ENCODE peak calls at places on chromosomes 6 and 20, in nine cellular contexts. S is A549; C is nephron progenitor cell; L is fibroblast of lung; B is mucosa of descending colon; Q is progenitor cell of endocrine pancreas; Y is HFF-Myc; N is CD8-positive, alpha-beta T cell; Z is AG10803. U is an unnamed sample.

GRCh38 chr6:135243871-135244796 is 63.0 kb downstream of the MYB start:
- DNase-seq in C (no peak), S (no peak), N (no peak), B (no peak), L (no peak), Z (no peak), Y (no peak), Q (no peak), U (no peak)

GRCh38 chr6:90676516-90676915 is 89.6 kb upstream of the MAP3K7 start:
- DNase-seq in Q (no peak), N (no peak), S (no peak), B (no peak), Y (no peak), C (no peak), Z (no peak), L (no peak), U (no peak)

GRCh38 chr6:31304683-31305082 is 32.8 kb upstream of the HLA-C start:
- DNase-seq in L (no peak), S (no peak), Z (no peak), N (no peak), C (no peak), Q (no peak), B (no peak), Y (no peak), U (no peak)

GRCh38 chr6:107083047-107083768 is 32.1 kb downstream of the BEND3 start:
- DNase-seq in L (no peak), S (no peak), B (no peak), Z (no peak), Q (no peak), N (no peak), C (no peak), Y (no peak), U (no peak)

GRCh38 chr6:50147371-50147770 is 97.6 kb upstream of the DEFB112 start:
- DNase-seq in S (no peak), L (peak; percentile 51), Y (no peak), B (no peak), C (no peak), Q (no peak), N (no peak), Z (no peak), U (no peak)

GRCh38 chr6:166483026-166483425 is 100.3 kb upstream of the MPC1 start:
- DNase-seq in S (no peak), L (no peak), Z (no peak), N (no peak), B (peak; percentile 9), Y (no peak), Q (no peak), C (no peak), U (no peak)

GRCh38 chr6:97215157-97215769 is 67.8 kb downstream of the MMS22L start:
- DNase-seq in Q (peak; percentile 10), N (no peak), Y (peak; percentile 41), C (peak; percentile 24), Z (peak; percentile 78), B (no peak), L (peak; percentile 77), S (peak; percentile 0), U (peak; percentile 69)

GRCh38 chr6:86192123-86192522 is 549.4 kb upstream of the SYNCRIP start:
- DNase-seq in C (no peak), Y (no peak), B (no peak), S (no peak), N (no peak), L (peak; percentile 0), Q (no peak), Z (peak; percentile 2), U (peak; percentile 1)

GRCh38 chr6:16770701-16771569 is 9.7 kb upstream of the ATXN1 start:
- DNase-seq in Y (peak; percentile 88), C (peak; percentile 76), N (peak; percentile 78), S (peak; percentile 66), B (peak; percentile 87), Z (peak; percentile 85), L (peak; percentile 83), Q (peak; percentile 59), U (peak; percentile 74)

GRCh38 chr6:150406948-150407347 is 38.1 kb downstream of the IYD start:
- DNase-seq in Y (no peak), B (no peak), N (no peak), L (no peak), S (no peak), Q (no peak), Z (no peak), C (no peak), U (no peak)

GRCh38 chr6:136089885-136090284 is 160.2 kb downstream of the MTFR2 start:
- DNase-seq in C (no peak), Y (no peak), N (no peak), Z (no peak), B (no peak), Q (no peak), S (no peak), L (no peak), U (peak; percentile 48)

GRCh38 chr20:39283464-39283863 is 321.3 kb downstream of the DHX35 start:
- DNase-seq in N (no peak), L (no peak), S (no peak), Y (no peak), Q (no peak), C (no peak), B (no peak), Z (no peak), U (no peak)
- TF ChIP-seq CTCF in N (no peak), L (no peak), S (no peak), Y (no peak), Q (no peak), C (no peak), B (no peak), Z (no peak), U (no peak)

DNA sequence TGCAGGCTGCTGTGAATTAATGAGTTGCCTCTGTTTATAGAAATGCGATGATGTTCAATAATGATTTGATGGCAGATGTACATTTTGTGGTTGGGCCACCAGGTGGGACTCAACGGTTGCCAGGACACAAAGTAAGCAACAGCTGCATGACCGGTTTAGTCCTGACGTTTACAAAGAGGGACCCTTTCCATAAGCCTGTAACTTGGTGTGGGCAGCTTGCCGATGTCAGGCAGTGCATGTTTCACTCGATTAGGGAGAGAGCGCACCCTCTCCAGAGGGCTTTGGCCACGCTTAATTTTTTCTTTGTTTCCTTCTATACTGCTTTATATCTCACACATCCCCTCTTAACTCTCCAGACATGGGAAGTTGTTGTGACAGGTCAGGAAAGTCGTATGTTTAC is 1.4 kb downstream of the BTBD3 start:
- DNase-seq in Q (no peak), N (no peak), Z (no peak), C (no peak), B (no peak), Y (peak; percentile 25), S (no peak), L (peak; percentile 61), U (no peak)
- TF ChIP-seq CTCF in Q (peak; percentile 32), N (no peak), Z (no peak), C (no peak), B (no peak), Y (no peak), S (no peak), L (no peak), U (no peak)

GRCh38 chr6:109695468-109695867 is 4.4 kb downstream of the FIG4 start:
- DNase-seq in L (peak; percentile 15), S (no peak), Y (no peak), Z (no peak), B (no peak), N (no peak), C (no peak), Q (no peak), U (no peak)
- TF ChIP-seq CTCF in L (no peak), S (no peak), Y (no peak), Z (no peak), B (no peak), N (no peak), C (no peak), Q (peak; percentile 24), U (no peak)

GRCh38 chr6:131231886-131232285 is 96.6 kb downstream of the AKAP7 start:
- DNase-seq in Z (no peak), N (no peak), C (no peak), Y (no peak), B (no peak), L (no peak), Q (no peak), S (no peak), U (no peak)
- TF ChIP-seq CTCF in Z (no peak), N (no peak), C (no peak), Y (no peak), B (no peak), L (no peak), Q (no peak), S (no peak), U (no peak)

DNA sequence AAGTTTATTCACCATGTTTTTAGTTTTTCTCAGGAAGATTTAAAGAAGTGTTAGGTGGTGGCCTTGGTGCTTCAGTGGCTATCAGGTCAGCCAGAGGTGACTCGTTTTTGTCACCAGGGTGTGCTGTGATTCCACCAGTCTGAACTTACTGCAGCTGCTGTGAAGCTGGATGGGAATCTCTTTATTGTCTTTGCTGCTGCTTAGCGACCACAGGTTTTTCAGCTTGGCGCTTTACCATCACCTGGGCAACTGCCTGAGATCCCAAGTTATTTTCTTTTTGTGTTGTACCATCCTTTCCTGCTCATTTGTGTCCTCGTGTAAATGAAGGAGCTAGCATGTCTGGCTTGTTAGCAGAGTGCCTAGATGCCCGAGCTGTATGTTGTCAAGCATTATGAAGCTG is 146.9 kb downstream of the MACROD2 start:
- DNase-seq in Z (peak; percentile 45), Y (peak; percentile 21), C (peak; percentile 59), Q (peak; percentile 49), L (peak; percentile 39), B (no peak), S (peak; percentile 58), N (no peak), U (no peak)
- TF ChIP-seq CTCF in Z (peak; percentile 60), Y (peak; percentile 37), C (peak; percentile 67), Q (peak; percentile 87), L (peak; percentile 29), B (no peak), S (peak; percentile 85), N (no peak), U (peak; percentile 47)

DNA sequence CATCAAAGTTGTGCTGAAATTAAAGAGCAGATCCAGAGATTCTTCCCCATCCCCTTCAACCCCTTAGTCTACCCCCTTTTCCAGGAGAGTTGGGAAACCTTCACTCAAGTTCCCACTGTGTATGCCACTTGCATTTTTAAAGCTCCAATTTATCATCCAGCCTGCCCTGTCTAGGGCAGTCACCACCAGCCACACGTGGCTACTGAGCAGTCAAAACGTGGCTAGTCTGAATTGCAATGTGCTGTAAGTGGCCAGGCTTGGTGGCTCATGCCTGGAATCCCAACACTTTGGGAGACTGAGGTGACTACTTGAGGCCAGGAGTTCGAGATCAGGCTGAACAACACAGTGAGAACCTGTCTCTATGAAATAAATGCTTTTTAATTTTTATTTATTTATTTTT is 34.9 kb downstream of the ERGIC3 start:
- DNase-seq in N (no peak), S (no peak), Q (no peak), B (peak; percentile 19), Y (no peak), L (no peak), C (no peak), Z (no peak), U (no peak)
- TF ChIP-seq CTCF in N (no peak), S (no peak), Q (no peak), B (no peak), Y (no peak), L (no peak), C (no peak), Z (no peak), U (no peak)